ENCODE peak calls at places on chromosome 1, in four cellular contexts. One of them, this sample, is unnamed.

GRCh38 chr1:236163460-236164153 is 21.3 kb downstream of the GPR137B start:
- DNase-seq in choroid plexus epithelial cell: no peak
- DNase-seq in activated CD8-positive, alpha-beta memory T cell treated with anti-CD3 and anti-CD28 coated beads for 48 hours: no peak
- DNase-seq in HCEC 1CT: no peak
- DNase-seq in this sample: no peak

GRCh38 chr1:51336004-51336403 is 5.6 kb upstream of the TTC39A start:
- DNase-seq in activated CD8-positive, alpha-beta memory T cell treated with anti-CD3 and anti-CD28 coated beads for 48 hours: no peak
- DNase-seq in choroid plexus epithelial cell: no peak
- DNase-seq in HCEC 1CT: no peak
- DNase-seq in this sample: no peak

GRCh38 chr1:165352109-165352441 is 4.4 kb downstream of the LMX1A start:
- DNase-seq in activated CD8-positive, alpha-beta memory T cell treated with anti-CD3 and anti-CD28 coated beads for 48 hours: no peak
- DNase-seq in HCEC 1CT: no peak
- DNase-seq in choroid plexus epithelial cell: no peak
- DNase-seq in this sample: no peak

GRCh38 chr1:204746838-204747442 is 61.4 kb upstream of the LRRN2 start:
- DNase-seq in HCEC 1CT: peak
- DNase-seq in activated CD8-positive, alpha-beta memory T cell treated with anti-CD3 and anti-CD28 coated beads for 48 hours: peak
- DNase-seq in choroid plexus epithelial cell: peak
- DNase-seq in this sample: peak

GRCh38 chr1:31855038-31855845 is 39.4 kb upstream of the SPOCD1 start:
- DNase-seq in HCEC 1CT: peak
- DNase-seq in choroid plexus epithelial cell: peak
- DNase-seq in activated CD8-positive, alpha-beta memory T cell treated with anti-CD3 and anti-CD28 coated beads for 48 hours: no peak
- DNase-seq in this sample: no peak

GRCh38 chr1:168821434-168821833 is 92.4 kb upstream of the DPT start:
- DNase-seq in HCEC 1CT: no peak
- DNase-seq in choroid plexus epithelial cell: no peak
- DNase-seq in activated CD8-positive, alpha-beta memory T cell treated with anti-CD3 and anti-CD28 coated beads for 48 hours: no peak
- DNase-seq in this sample: no peak

GRCh38 chr1:51336711-51337110 is 6.3 kb upstream of the TTC39A start:
- DNase-seq in choroid plexus epithelial cell: no peak
- DNase-seq in activated CD8-positive, alpha-beta memory T cell treated with anti-CD3 and anti-CD28 coated beads for 48 hours: no peak
- DNase-seq in HCEC 1CT: no peak
- DNase-seq in this sample: no peak

GRCh38 chr1:244964112-244964971 is 100.0 kb upstream of the HNRNPU start:
- DNase-seq in HCEC 1CT: peak
- DNase-seq in choroid plexus epithelial cell: peak
- DNase-seq in activated CD8-positive, alpha-beta memory T cell treated with anti-CD3 and anti-CD28 coated beads for 48 hours: no peak
- DNase-seq in this sample: peak

GRCh38 chr1:202056644-202057334 is 46.4 kb downstream of the ELF3 start:
- DNase-seq in activated CD8-positive, alpha-beta memory T cell treated with anti-CD3 and anti-CD28 coated beads for 48 hours: no peak
- DNase-seq in choroid plexus epithelial cell: no peak
- DNase-seq in HCEC 1CT: no peak
- DNase-seq in this sample: peak